ENCODE peak calls at places on chromosomes 6 and 20, in five cellular contexts. One of them, this sample, is unnamed.

GRCh38 chr20:14304466-14304865 is 32.9 kb downstream of the FLRT3 start:
- ATAC-seq in activated CD4-positive, alpha-beta T cell treated with anti-CD3 and anti-CD28 coated beads for 36 hours: no peak
- ATAC-seq in left lung: peak
- ATAC-seq in mucosa of descending colon: no peak
- ATAC-seq in left cardiac atrium: no peak
- ATAC-seq in this sample: no peak

GRCh38 chr20:62925420-62926228 is 681 bp downstream of the DIDO1 start:
- ATAC-seq in left lung: peak
- ATAC-seq in activated CD4-positive, alpha-beta T cell treated with anti-CD3 and anti-CD28 coated beads for 36 hours: no peak
- ATAC-seq in left cardiac atrium: peak
- ATAC-seq in mucosa of descending colon: peak
- ATAC-seq in this sample: no peak

GRCh38 chr6:151609146-151609962 is 115.5 kb downstream of the CCDC170 start:
- ATAC-seq in left lung: peak
- ATAC-seq in activated CD4-positive, alpha-beta T cell treated with anti-CD3 and anti-CD28 coated beads for 36 hours: no peak
- ATAC-seq in mucosa of descending colon: no peak
- ATAC-seq in left cardiac atrium: peak
- ATAC-seq in this sample: peak

GRCh38 chr6:45000833-45001232 is 327.3 kb upstream of the RUNX2 start:
- ATAC-seq in mucosa of descending colon: no peak
- ATAC-seq in left lung: no peak
- ATAC-seq in left cardiac atrium: no peak
- ATAC-seq in activated CD4-positive, alpha-beta T cell treated with anti-CD3 and anti-CD28 coated beads for 36 hours: no peak
- ATAC-seq in this sample: no peak

GRCh38 chr6:93136111-93136510 is 283.2 kb downstream of the EPHA7 start:
- ATAC-seq in left cardiac atrium: no peak
- ATAC-seq in mucosa of descending colon: no peak
- ATAC-seq in activated CD4-positive, alpha-beta T cell treated with anti-CD3 and anti-CD28 coated beads for 36 hours: no peak
- ATAC-seq in left lung: no peak
- ATAC-seq in this sample: no peak

GRCh38 chr20:21213691-21214090 is 87.8 kb downstream of the KIZ start:
- ATAC-seq in left cardiac atrium: no peak
- ATAC-seq in activated CD4-positive, alpha-beta T cell treated with anti-CD3 and anti-CD28 coated beads for 36 hours: no peak
- ATAC-seq in mucosa of descending colon: no peak
- ATAC-seq in left lung: no peak
- ATAC-seq in this sample: no peak

GRCh38 chr6:89186762-89187161 is 30.4 kb downstream of the GABRR1 start:
- ATAC-seq in left cardiac atrium: peak
- ATAC-seq in mucosa of descending colon: peak
- ATAC-seq in left lung: no peak
- ATAC-seq in activated CD4-positive, alpha-beta T cell treated with anti-CD3 and anti-CD28 coated beads for 36 hours: no peak
- ATAC-seq in this sample: no peak

GRCh38 chr6:3916211-3916610 is 67.0 kb downstream of the FAM50B start:
- ATAC-seq in left cardiac atrium: no peak
- ATAC-seq in activated CD4-positive, alpha-beta T cell treated with anti-CD3 and anti-CD28 coated beads for 36 hours: peak
- ATAC-seq in left lung: no peak
- ATAC-seq in mucosa of descending colon: no peak
- ATAC-seq in this sample: no peak

GRCh38 chr6:156348376-156348775 is 428.8 kb upstream of the ARID1B start:
- ATAC-seq in activated CD4-positive, alpha-beta T cell treated with anti-CD3 and anti-CD28 coated beads for 36 hours: no peak
- ATAC-seq in left cardiac atrium: no peak
- ATAC-seq in left lung: peak
- ATAC-seq in mucosa of descending colon: no peak
- ATAC-seq in this sample: no peak

GRCh38 chr20:57310821-57311514 is 18.6 kb upstream of the SPO11 start:
- ATAC-seq in left lung: no peak
- ATAC-seq in activated CD4-positive, alpha-beta T cell treated with anti-CD3 and anti-CD28 coated beads for 36 hours: no peak
- ATAC-seq in left cardiac atrium: no peak
- ATAC-seq in mucosa of descending colon: no peak
- ATAC-seq in this sample: no peak

GRCh38 chr20:35490736-35491181 is 35.4 kb downstream of the CEP250 start:
- ATAC-seq in mucosa of descending colon: peak
- ATAC-seq in activated CD4-positive, alpha-beta T cell treated with anti-CD3 and anti-CD28 coated beads for 36 hours: peak
- ATAC-seq in left cardiac atrium: peak
- ATAC-seq in left lung: peak
- ATAC-seq in this sample: peak

GRCh38 chr6:109230444-109230843 is 135.1 kb downstream of the CEP57L1 start:
- ATAC-seq in left cardiac atrium: no peak
- ATAC-seq in activated CD4-positive, alpha-beta T cell treated with anti-CD3 and anti-CD28 coated beads for 36 hours: no peak
- ATAC-seq in mucosa of descending colon: peak
- ATAC-seq in left lung: no peak
- ATAC-seq in this sample: no peak

GRCh38 chr20:13098720-13099355 is 90.1 kb downstream of the SPTLC3 start:
- ATAC-seq in activated CD4-positive, alpha-beta T cell treated with anti-CD3 and anti-CD28 coated beads for 36 hours: no peak
- ATAC-seq in left lung: no peak
- ATAC-seq in mucosa of descending colon: no peak
- ATAC-seq in left cardiac atrium: no peak
- ATAC-seq in this sample: no peak

GRCh38 chr6:14822689-14823088 is 423.2 kb upstream of the JARID2 start:
- ATAC-seq in mucosa of descending colon: no peak
- ATAC-seq in activated CD4-positive, alpha-beta T cell treated with anti-CD3 and anti-CD28 coated beads for 36 hours: no peak
- ATAC-seq in left cardiac atrium: no peak
- ATAC-seq in left lung: no peak
- ATAC-seq in this sample: no peak

GRCh38 chr20:43710370-43711044 is 16.3 kb downstream of the GTSF1L start:
- ATAC-seq in left cardiac atrium: no peak
- ATAC-seq in mucosa of descending colon: peak
- ATAC-seq in activated CD4-positive, alpha-beta T cell treated with anti-CD3 and anti-CD28 coated beads for 36 hours: no peak
- ATAC-seq in left lung: no peak
- ATAC-seq in this sample: no peak

GRCh38 chr6:165055231-165055630 is 254.2 kb downstream of the C6orf118 start:
- ATAC-seq in left lung: no peak
- ATAC-seq in activated CD4-positive, alpha-beta T cell treated with anti-CD3 and anti-CD28 coated beads for 36 hours: no peak
- ATAC-seq in left cardiac atrium: no peak
- ATAC-seq in mucosa of descending colon: no peak
- ATAC-seq in this sample: no peak

GRCh38 chr20:35326021-35326731 is 34.0 kb upstream of the FAM83C start:
- ATAC-seq in activated CD4-positive, alpha-beta T cell treated with anti-CD3 and anti-CD28 coated beads for 36 hours: peak
- ATAC-seq in left lung: no peak
- ATAC-seq in mucosa of descending colon: no peak
- ATAC-seq in left cardiac atrium: peak
- ATAC-seq in this sample: no peak

GRCh38 chr6:5150676-5151075 is 65.5 kb downstream of the PPP1R3G start:
- ATAC-seq in mucosa of descending colon: no peak
- ATAC-seq in left cardiac atrium: no peak
- ATAC-seq in left lung: no peak
- ATAC-seq in activated CD4-positive, alpha-beta T cell treated with anti-CD3 and anti-CD28 coated beads for 36 hours: no peak
- ATAC-seq in this sample: no peak

GRCh38 chr6:44554194-44554593 is 166.7 kb downstream of the CDC5L start:
- ATAC-seq in left cardiac atrium: no peak
- ATAC-seq in left lung: no peak
- ATAC-seq in mucosa of descending colon: no peak
- ATAC-seq in activated CD4-positive, alpha-beta T cell treated with anti-CD3 and anti-CD28 coated beads for 36 hours: no peak
- ATAC-seq in this sample: no peak

GRCh38 chr6:13924949-13925881 is at the start of gene RNF182:
- ATAC-seq in left lung: peak
- ATAC-seq in activated CD4-positive, alpha-beta T cell treated with anti-CD3 and anti-CD28 coated beads for 36 hours: peak
- ATAC-seq in mucosa of descending colon: peak
- ATAC-seq in left cardiac atrium: peak
- ATAC-seq in this sample: no peak

GRCh38 chr20:33901132-33901523 is 90.0 kb downstream of the CHMP4B start:
- ATAC-seq in mucosa of descending colon: no peak
- ATAC-seq in left cardiac atrium: no peak
- ATAC-seq in activated CD4-positive, alpha-beta T cell treated with anti-CD3 and anti-CD28 coated beads for 36 hours: no peak
- ATAC-seq in left lung: no peak
- ATAC-seq in this sample: no peak

GRCh38 chr6:37524025-37524647 is 24.4 kb upstream of the CCDC167 start:
- ATAC-seq in left cardiac atrium: no peak
- ATAC-seq in activated CD4-positive, alpha-beta T cell treated with anti-CD3 and anti-CD28 coated beads for 36 hours: no peak
- ATAC-seq in mucosa of descending colon: no peak
- ATAC-seq in left lung: no peak
- ATAC-seq in this sample: no peak

GRCh38 chr20:10453241-10453640 is 18.1 kb downstream of the SLX4IP start:
- ATAC-seq in left cardiac atrium: peak
- ATAC-seq in activated CD4-positive, alpha-beta T cell treated with anti-CD3 and anti-CD28 coated beads for 36 hours: peak
- ATAC-seq in mucosa of descending colon: peak
- ATAC-seq in left lung: no peak
- ATAC-seq in this sample: no peak